ENCODE peak calls at places on chromosomes 4 and X, in ten cellular contexts. F is A673; Q is brain microvascular endothelial cell; I is progenitor cell of endocrine pancreas; M is psoas muscle; U is AG09309; S is cardiac fibroblast; H is dorsolateral prefrontal cortex; G is esophagus squamous epithelium; D is CD8-positive, alpha-beta T cell. Y is an unnamed sample.

GRCh38 chrX:123859409-123859827 is 435 bp upstream of the XIAP start:
- DNase-seq in F (peak), Q (no peak), I (no peak), M (no peak), U (no peak), S (no peak), H (peak), G (no peak), D (no peak), Y (no peak)

GRCh38 chrX:27976284-27976683 is 5.0 kb downstream of the DCAF8L1 start:
- DNase-seq in F (peak), Q (no peak), I (no peak), M (no peak), U (no peak), S (peak), H (no peak), G (no peak), D (no peak), Y (no peak)

GRCh38 chrX:78237127-78237526 is 90.3 kb downstream of the CYSLTR1 start:
- DNase-seq in F (no peak), Q (no peak), I (no peak), M (no peak), U (no peak), S (no peak), H (no peak), G (no peak), D (no peak), Y (no peak)

GRCh38 chr4:114603455-114603854 is 4.8 kb downstream of the UGT8 start:
- DNase-seq in F (no peak), Q (no peak), I (no peak), M (no peak), U (no peak), S (no peak), H (no peak), G (no peak), D (no peak), Y (no peak)

GRCh38 chr4:154744341-154744948 is 645 bp downstream of the LRAT start:
- DNase-seq in F (no peak), Q (no peak), I (no peak), M (no peak), U (no peak), S (no peak), H (no peak), G (no peak), D (no peak), Y (no peak)

GRCh38 chr4:165325732-165326512 is 1.5 kb upstream of the MSMO1 start:
- DNase-seq in F (peak), Q (peak), I (no peak), M (no peak), U (no peak), S (peak), H (no peak), G (no peak), D (no peak), Y (peak)

GRCh38 chrX:2635366-2635765 is 55.7 kb upstream of the CD99 start:
- DNase-seq in F (no peak), Q (no peak), I (no peak), M (no peak), U (no peak), S (no peak), H (no peak), G (no peak), D (no peak), Y (no peak)

GRCh38 chrX:101057095-101057714 is 5.3 kb upstream of the TRMT2B start:
- DNase-seq in F (peak), Q (peak), I (no peak), M (no peak), U (no peak), S (peak), H (no peak), G (no peak), D (no peak), Y (no peak)

GRCh38 chr4:168648929-168649328 is 152.1 kb downstream of the PALLD start:
- DNase-seq in F (peak), Q (peak), I (no peak), M (no peak), U (no peak), S (peak), H (no peak), G (no peak), D (no peak), Y (no peak)

GRCh38 chrX:101417981-101418841 is 10.2 kb downstream of the HNRNPH2 start:
- DNase-seq in F (peak), Q (no peak), I (peak), M (peak), U (no peak), S (peak), H (peak), G (no peak), D (no peak), Y (no peak)

GRCh38 chrX:69503835-69504625 is at the start of gene NALF2:
- DNase-seq in F (peak), Q (no peak), I (peak), M (peak), U (no peak), S (peak), H (peak), G (no peak), D (no peak), Y (no peak)

GRCh38 chrX:2497961-2498780 is 2.6 kb downstream of the DHRSX start:
- DNase-seq in F (no peak), Q (no peak), I (no peak), M (no peak), U (no peak), S (peak), H (no peak), G (no peak), D (no peak), Y (peak)

GRCh38 chr4:172142331-172142738 is 329.1 kb downstream of the GALNTL6 start:
- DNase-seq in F (peak), Q (no peak), I (no peak), M (no peak), U (no peak), S (peak), H (no peak), G (no peak), D (no peak), Y (peak)

GRCh38 chr4:6575503-6576240 is 683 bp downstream of the MAN2B2 start:
- DNase-seq in F (no peak), Q (no peak), I (no peak), M (no peak), U (no peak), S (no peak), H (no peak), G (no peak), D (no peak), Y (no peak)

GRCh38 chr4:617644-618330 is 7.6 kb upstream of the PDE6B start:
- DNase-seq in F (no peak), Q (no peak), I (no peak), M (no peak), U (no peak), S (no peak), H (no peak), G (no peak), D (no peak), Y (no peak)

GRCh38 chrX:418927-419729 is 32.4 kb upstream of the PPP2R3B start:
- DNase-seq in F (no peak), Q (no peak), I (no peak), M (no peak), U (no peak), S (no peak), H (no peak), G (no peak), D (no peak), Y (no peak)

GRCh38 chr4:133584714-133585113 is 435.6 kb downstream of the PCDH10 start:
- DNase-seq in F (peak), Q (no peak), I (no peak), M (no peak), U (no peak), S (no peak), H (no peak), G (no peak), D (no peak), Y (no peak)
- TF ChIP-seq CTCF in F (peak), Q (peak), I (no peak), M (no peak), U (no peak), S (no peak), H (no peak), G (no peak), D (no peak), Y (peak)

GRCh38 chr4:183504064-183504929 is 561 bp upstream of the ING2 start:
- DNase-seq in F (peak), Q (peak), I (peak), M (peak), U (peak), S (peak), H (peak), G (peak), D (peak), Y (peak)
- TF ChIP-seq CTCF in F (no peak), Q (peak), I (peak), M (peak), U (peak), S (no peak), H (no peak), G (peak), D (no peak), Y (peak)

DNA sequence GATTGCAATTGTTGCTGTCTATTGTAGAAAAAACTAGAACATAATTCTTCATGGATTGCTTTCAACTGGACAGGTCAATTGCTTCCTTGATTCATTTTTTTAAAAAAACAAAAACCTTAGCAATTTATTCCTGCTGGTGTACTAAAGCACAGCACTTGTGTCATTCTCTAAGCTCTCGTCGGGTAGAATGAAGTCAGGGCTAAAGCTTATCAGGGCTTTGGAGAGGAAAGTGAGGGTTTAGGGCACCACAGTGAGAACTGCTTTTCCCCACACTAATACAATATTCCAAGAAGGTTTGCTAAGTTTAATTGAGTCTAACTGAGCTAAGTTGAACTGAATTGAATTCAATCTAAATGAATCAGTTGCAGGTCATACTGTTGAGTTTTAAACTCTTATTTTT is 76.4 kb upstream of the TLR3 start:
- DNase-seq in F (no peak), Q (no peak), I (no peak), M (no peak), U (no peak), S (no peak), H (no peak), G (no peak), D (no peak), Y (no peak)
- TF ChIP-seq CTCF in F (no peak), Q (no peak), I (no peak), M (no peak), U (no peak), S (no peak), H (no peak), G (no peak), D (no peak), Y (no peak)

DNA sequence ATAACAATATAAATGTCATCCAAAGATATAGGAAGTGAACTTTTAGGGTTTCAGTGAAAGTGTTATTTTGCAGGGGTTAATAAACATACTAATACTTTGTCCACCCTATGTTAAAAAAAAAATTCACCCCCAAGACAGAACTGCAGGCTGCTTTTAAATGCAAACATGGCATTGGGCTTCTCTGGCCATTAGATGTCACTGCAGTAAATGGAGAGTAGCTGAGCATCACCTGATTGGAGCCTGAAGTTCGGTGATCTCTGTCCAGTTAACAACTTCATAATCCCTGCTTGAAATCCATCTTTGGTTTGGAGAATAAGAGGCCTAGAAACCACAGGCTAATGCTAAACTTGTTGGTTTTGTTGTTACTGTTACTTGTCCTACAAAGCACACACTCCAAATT is 18.7 kb downstream of the SLC25A43 start:
- DNase-seq in F (peak), Q (no peak), I (no peak), M (no peak), U (no peak), S (peak), H (no peak), G (no peak), D (no peak), Y (no peak)
- TF ChIP-seq CTCF in F (peak), Q (peak), I (no peak), M (no peak), U (peak), S (no peak), H (peak), G (no peak), D (no peak), Y (peak)

DNA sequence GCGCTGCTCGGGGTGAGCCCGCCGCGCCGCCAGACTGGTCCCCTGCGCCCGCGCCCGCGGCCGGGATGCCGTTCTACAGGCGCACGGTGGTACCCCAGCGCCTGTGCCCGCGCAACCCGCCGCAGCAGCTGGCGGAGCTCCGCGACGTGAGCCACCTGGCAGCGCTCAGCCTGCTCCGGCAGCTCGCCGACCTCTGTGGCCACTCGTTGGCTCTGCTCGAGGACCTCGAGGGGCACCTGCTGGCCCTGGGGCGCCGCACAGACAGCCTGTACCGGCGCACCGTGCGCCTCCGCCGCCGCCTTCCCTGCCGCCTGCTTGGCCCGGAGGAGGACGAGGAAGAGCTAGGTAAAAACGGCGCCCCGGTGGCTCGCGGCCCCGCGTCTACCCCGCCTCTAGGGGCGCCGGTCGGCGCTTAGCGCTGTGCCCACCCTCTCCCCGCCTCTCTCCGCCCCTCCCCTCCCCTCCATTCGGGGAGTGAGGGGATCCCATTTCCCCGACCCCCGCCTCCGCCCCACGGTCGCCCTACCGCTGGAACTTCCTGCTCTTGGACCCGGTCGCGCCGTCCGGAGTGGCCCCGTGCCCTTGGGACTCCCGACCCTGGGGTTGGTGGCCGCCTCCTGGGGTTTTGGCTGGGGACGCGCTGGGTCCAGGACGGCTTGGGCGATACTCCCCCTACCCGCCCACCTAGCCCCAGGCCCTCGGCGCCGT is 532 bp downstream of the NHSL2 start:
- DNase-seq in F (no peak), Q (no peak), I (peak), M (peak), U (no peak), S (no peak), H (peak), G (no peak), D (peak), Y (no peak)
- TF ChIP-seq CTCF in F (no peak), Q (peak), I (peak), M (peak), U (peak), S (no peak), H (no peak), G (no peak), D (no peak), Y (peak)

Y was measured in epithelial cell of proximal tubule.